ENCODE peak calls at places on chromosomes 1 and 21, in eight cellular contexts. One of them, this sample, is unnamed.

GRCh38 chr1:170530972-170531757 is 801 bp upstream of the GORAB start:
- DNase-seq in uterus: peak; percentile 59
- DNase-seq in heart right ventricle: peak; percentile 16
- DNase-seq in astrocyte of the cerebellum: no peak
- DNase-seq in choroid plexus epithelial cell: peak; percentile 23
- DNase-seq in astrocyte of the spinal cord: no peak
- DNase-seq in colonic mucosa: peak; percentile 39
- DNase-seq in AG04450: no peak
- DNase-seq in this sample: no peak

GRCh38 chr1:163747261-163747660 is 425.5 kb downstream of the NUF2 start:
- DNase-seq in uterus: no peak
- DNase-seq in heart right ventricle: no peak
- DNase-seq in astrocyte of the cerebellum: no peak
- DNase-seq in choroid plexus epithelial cell: no peak
- DNase-seq in astrocyte of the spinal cord: peak; percentile 13
- DNase-seq in colonic mucosa: no peak
- DNase-seq in AG04450: no peak
- DNase-seq in this sample: no peak

GRCh38 chr1:19563336-19564097 is 78.2 kb upstream of the CAPZB start:
- DNase-seq in uterus: peak; percentile 69
- DNase-seq in heart right ventricle: peak; percentile 66
- DNase-seq in astrocyte of the cerebellum: no peak
- DNase-seq in choroid plexus epithelial cell: peak; percentile 20
- DNase-seq in astrocyte of the spinal cord: peak; percentile 42
- DNase-seq in colonic mucosa: peak; percentile 46
- DNase-seq in AG04450: peak; percentile 13
- DNase-seq in this sample: peak; percentile 81

GRCh38 chr21:41766883-41767605 is at the start of gene RIPK4:
- DNase-seq in uterus: no peak
- DNase-seq in heart right ventricle: no peak
- DNase-seq in astrocyte of the cerebellum: no peak
- DNase-seq in choroid plexus epithelial cell: no peak
- DNase-seq in astrocyte of the spinal cord: peak; percentile 14
- DNase-seq in colonic mucosa: peak; percentile 91
- DNase-seq in AG04450: no peak
- DNase-seq in this sample: peak; percentile 83

GRCh38 chr1:7646981-7647901 is 123.9 kb upstream of the VAMP3 start:
- DNase-seq in uterus: peak; percentile 64
- DNase-seq in heart right ventricle: peak; percentile 79
- DNase-seq in astrocyte of the cerebellum: no peak
- DNase-seq in choroid plexus epithelial cell: peak; percentile 63
- DNase-seq in astrocyte of the spinal cord: peak; percentile 43
- DNase-seq in colonic mucosa: peak; percentile 71
- DNase-seq in AG04450: no peak
- DNase-seq in this sample: peak; percentile 95

GRCh38 chr1:115671176-115672062 is 29.6 kb downstream of the VANGL1 start:
- DNase-seq in uterus: no peak
- DNase-seq in heart right ventricle: no peak
- DNase-seq in astrocyte of the cerebellum: peak; percentile 22
- DNase-seq in choroid plexus epithelial cell: peak; percentile 70
- DNase-seq in astrocyte of the spinal cord: peak; percentile 67
- DNase-seq in colonic mucosa: peak; percentile 85
- DNase-seq in AG04450: no peak
- DNase-seq in this sample: peak; percentile 46

GRCh38 chr1:10143961-10144485 is 66.3 kb upstream of the KIF1B start:
- DNase-seq in uterus: no peak
- DNase-seq in heart right ventricle: no peak
- DNase-seq in astrocyte of the cerebellum: no peak
- DNase-seq in choroid plexus epithelial cell: no peak
- DNase-seq in astrocyte of the spinal cord: no peak
- DNase-seq in colonic mucosa: no peak
- DNase-seq in AG04450: no peak
- DNase-seq in this sample: no peak

GRCh38 chr1:29245876-29246275 is 9.6 kb downstream of the PTPRU start:
- DNase-seq in uterus: no peak
- DNase-seq in heart right ventricle: no peak
- DNase-seq in astrocyte of the cerebellum: no peak
- DNase-seq in choroid plexus epithelial cell: peak; percentile 68
- DNase-seq in astrocyte of the spinal cord: peak; percentile 36
- DNase-seq in colonic mucosa: no peak
- DNase-seq in AG04450: no peak
- DNase-seq in this sample: no peak

GRCh38 chr1:21490774-21491482 is 18.3 kb upstream of the ALPL start:
- DNase-seq in uterus: no peak
- DNase-seq in heart right ventricle: no peak
- DNase-seq in astrocyte of the cerebellum: no peak
- DNase-seq in choroid plexus epithelial cell: peak; percentile 89
- DNase-seq in astrocyte of the spinal cord: peak; percentile 53
- DNase-seq in colonic mucosa: peak; percentile 35
- DNase-seq in AG04450: no peak
- DNase-seq in this sample: no peak

GRCh38 chr21:42040411-42041180 is 30.4 kb upstream of the ZBTB21 start:
- DNase-seq in uterus: peak; percentile 37
- DNase-seq in heart right ventricle: no peak
- DNase-seq in astrocyte of the cerebellum: peak; percentile 100
- DNase-seq in choroid plexus epithelial cell: peak; percentile 99
- DNase-seq in astrocyte of the spinal cord: peak; percentile 99
- DNase-seq in colonic mucosa: no peak
- DNase-seq in AG04450: peak; percentile 100
- DNase-seq in this sample: peak; percentile 46

GRCh38 chr1:115609021-115609420 is 32.7 kb upstream of the VANGL1 start:
- DNase-seq in uterus: no peak
- DNase-seq in heart right ventricle: no peak
- DNase-seq in astrocyte of the cerebellum: no peak
- DNase-seq in choroid plexus epithelial cell: no peak
- DNase-seq in astrocyte of the spinal cord: no peak
- DNase-seq in colonic mucosa: no peak
- DNase-seq in AG04450: no peak
- DNase-seq in this sample: no peak

GRCh38 chr1:84291882-84292655 is 9.4 kb upstream of the SAMD13 start:
- DNase-seq in uterus: no peak
- DNase-seq in heart right ventricle: no peak
- DNase-seq in astrocyte of the cerebellum: no peak
- DNase-seq in choroid plexus epithelial cell: no peak
- DNase-seq in astrocyte of the spinal cord: no peak
- DNase-seq in colonic mucosa: no peak
- DNase-seq in AG04450: no peak
- DNase-seq in this sample: no peak

GRCh38 chr1:232183802-232184201 is 446.1 kb downstream of the SIPA1L2 start:
- DNase-seq in uterus: no peak
- DNase-seq in heart right ventricle: no peak
- DNase-seq in astrocyte of the cerebellum: no peak
- DNase-seq in choroid plexus epithelial cell: no peak
- DNase-seq in astrocyte of the spinal cord: no peak
- DNase-seq in colonic mucosa: no peak
- DNase-seq in AG04450: no peak
- DNase-seq in this sample: no peak

GRCh38 chr1:210144736-210145135 is 87.9 kb upstream of the SERTAD4 start:
- DNase-seq in uterus: no peak
- DNase-seq in heart right ventricle: no peak
- DNase-seq in astrocyte of the cerebellum: no peak
- DNase-seq in choroid plexus epithelial cell: no peak
- DNase-seq in astrocyte of the spinal cord: peak; percentile 22
- DNase-seq in colonic mucosa: no peak
- DNase-seq in AG04450: no peak
- DNase-seq in this sample: no peak

GRCh38 chr21:37944492-37944891 is 28.2 kb upstream of the KCNJ6 start:
- DNase-seq in uterus: no peak
- DNase-seq in heart right ventricle: no peak
- DNase-seq in astrocyte of the cerebellum: no peak
- DNase-seq in choroid plexus epithelial cell: no peak
- DNase-seq in astrocyte of the spinal cord: no peak
- DNase-seq in colonic mucosa: no peak
- DNase-seq in AG04450: no peak
- DNase-seq in this sample: no peak

GRCh38 chr1:202286622-202287097 is 55.1 kb downstream of the UBE2T start:
- DNase-seq in uterus: no peak
- DNase-seq in heart right ventricle: peak; percentile 41
- DNase-seq in astrocyte of the cerebellum: peak; percentile 68
- DNase-seq in choroid plexus epithelial cell: peak; percentile 42
- DNase-seq in astrocyte of the spinal cord: peak; percentile 38
- DNase-seq in colonic mucosa: no peak
- DNase-seq in AG04450: no peak
- DNase-seq in this sample: no peak

GRCh38 chr21:24217141-24217540 is 1390.1 kb downstream of the MRPL39 start:
- DNase-seq in uterus: no peak
- DNase-seq in heart right ventricle: no peak
- DNase-seq in astrocyte of the cerebellum: no peak
- DNase-seq in choroid plexus epithelial cell: no peak
- DNase-seq in astrocyte of the spinal cord: no peak
- DNase-seq in colonic mucosa: no peak
- DNase-seq in AG04450: no peak
- DNase-seq in this sample: no peak

GRCh38 chr1:153439273-153439672 is 21.2 kb downstream of the S100A7 start:
- DNase-seq in uterus: no peak
- DNase-seq in heart right ventricle: no peak
- DNase-seq in astrocyte of the cerebellum: no peak
- DNase-seq in choroid plexus epithelial cell: no peak
- DNase-seq in astrocyte of the spinal cord: no peak
- DNase-seq in colonic mucosa: no peak
- DNase-seq in AG04450: no peak
- DNase-seq in this sample: no peak
- H3K4me3 ChIP-seq in uterus: no peak overlapping the region
- H3K4me3 ChIP-seq in heart right ventricle: no peak overlapping the region
- H3K4me3 ChIP-seq in astrocyte of the cerebellum: no peak overlapping the region
- H3K4me3 ChIP-seq in choroid plexus epithelial cell: no peak overlapping the region
- H3K4me3 ChIP-seq in astrocyte of the spinal cord: no peak overlapping the region
- H3K4me3 ChIP-seq in colonic mucosa: no peak overlapping the region
- H3K4me3 ChIP-seq in AG04450: no peak overlapping the region
- H3K4me3 ChIP-seq in this sample: no peak overlapping the region

GRCh38 chr1:230284891-230285290 is 141.2 kb downstream of the PGBD5 start:
- DNase-seq in uterus: no peak
- DNase-seq in heart right ventricle: no peak
- DNase-seq in astrocyte of the cerebellum: no peak
- DNase-seq in choroid plexus epithelial cell: no peak
- DNase-seq in astrocyte of the spinal cord: no peak
- DNase-seq in colonic mucosa: no peak
- DNase-seq in AG04450: no peak
- DNase-seq in this sample: peak; percentile 12

GRCh38 chr1:230286166-230286889 is 139.8 kb downstream of the PGBD5 start:
- DNase-seq in uterus: no peak
- DNase-seq in heart right ventricle: no peak
- DNase-seq in astrocyte of the cerebellum: no peak
- DNase-seq in choroid plexus epithelial cell: no peak
- DNase-seq in astrocyte of the spinal cord: no peak
- DNase-seq in colonic mucosa: no peak
- DNase-seq in AG04450: no peak
- DNase-seq in this sample: peak; percentile 58

GRCh38 chr1:230283678-230284077 is 142.5 kb downstream of the PGBD5 start:
- DNase-seq in uterus: peak; percentile 6
- DNase-seq in heart right ventricle: no peak
- DNase-seq in astrocyte of the cerebellum: no peak
- DNase-seq in choroid plexus epithelial cell: no peak
- DNase-seq in astrocyte of the spinal cord: no peak
- DNase-seq in colonic mucosa: no peak
- DNase-seq in AG04450: no peak
- DNase-seq in this sample: peak; percentile 44

GRCh38 chr1:230286890-230287269 is 139.3 kb downstream of the PGBD5 start:
- DNase-seq in uterus: no peak
- DNase-seq in heart right ventricle: no peak
- DNase-seq in astrocyte of the cerebellum: no peak
- DNase-seq in choroid plexus epithelial cell: no peak
- DNase-seq in astrocyte of the spinal cord: no peak
- DNase-seq in colonic mucosa: no peak
- DNase-seq in AG04450: no peak
- DNase-seq in this sample: peak; percentile 58

DNA sequence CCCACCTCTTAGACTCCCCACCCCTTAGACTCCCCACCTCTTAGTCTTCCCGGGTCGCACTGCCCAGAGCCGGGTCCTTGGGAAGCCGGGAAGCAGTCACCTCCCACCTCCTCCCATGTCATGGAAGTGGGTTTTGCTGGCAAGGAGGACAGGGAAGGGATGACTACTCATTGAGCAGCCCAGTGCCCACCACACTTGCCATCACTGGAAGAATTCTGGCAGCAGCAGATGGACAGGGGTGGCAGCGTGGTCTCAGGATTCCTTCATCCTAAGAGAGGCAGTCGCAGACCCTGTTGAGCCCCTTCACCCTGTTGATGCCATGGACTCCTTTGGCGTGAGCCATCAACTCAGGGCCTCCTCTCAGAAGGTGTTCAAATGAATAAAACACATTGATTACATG is 140.8 kb downstream of the PGBD5 start:
- DNase-seq in uterus: no peak
- DNase-seq in heart right ventricle: no peak
- DNase-seq in astrocyte of the cerebellum: no peak
- DNase-seq in choroid plexus epithelial cell: no peak
- DNase-seq in astrocyte of the spinal cord: no peak
- DNase-seq in colonic mucosa: no peak
- DNase-seq in AG04450: no peak
- DNase-seq in this sample: peak; percentile 20
- H3K4me3 ChIP-seq in uterus: no peak overlapping the region
- H3K4me3 ChIP-seq in heart right ventricle: no peak overlapping the region
- H3K4me3 ChIP-seq in astrocyte of the cerebellum: no peak overlapping the region
- H3K4me3 ChIP-seq in choroid plexus epithelial cell: no peak overlapping the region
- H3K4me3 ChIP-seq in astrocyte of the spinal cord: no peak overlapping the region
- H3K4me3 ChIP-seq in colonic mucosa: no peak overlapping the region
- H3K4me3 ChIP-seq in AG04450: no peak overlapping the region
- H3K4me3 ChIP-seq in this sample: no peak overlapping the region

GRCh38 chr1:31510304-31510703 is 66.0 kb upstream of the TINAGL1 start:
- DNase-seq in uterus: no peak
- DNase-seq in heart right ventricle: no peak
- DNase-seq in astrocyte of the cerebellum: no peak
- DNase-seq in choroid plexus epithelial cell: no peak
- DNase-seq in astrocyte of the spinal cord: no peak
- DNase-seq in colonic mucosa: no peak
- DNase-seq in AG04450: no peak
- DNase-seq in this sample: no peak

GRCh38 chr1:31510853-31511789 is 65.2 kb upstream of the TINAGL1 start:
- DNase-seq in uterus: no peak
- DNase-seq in heart right ventricle: no peak
- DNase-seq in astrocyte of the cerebellum: no peak
- DNase-seq in choroid plexus epithelial cell: no peak
- DNase-seq in astrocyte of the spinal cord: no peak
- DNase-seq in colonic mucosa: peak; percentile 72
- DNase-seq in AG04450: no peak
- DNase-seq in this sample: no peak

GRCh38 chr1:31507221-31507620 is 69.1 kb upstream of the TINAGL1 start:
- DNase-seq in uterus: no peak
- DNase-seq in heart right ventricle: no peak
- DNase-seq in astrocyte of the cerebellum: no peak
- DNase-seq in choroid plexus epithelial cell: no peak
- DNase-seq in astrocyte of the spinal cord: no peak
- DNase-seq in colonic mucosa: no peak
- DNase-seq in AG04450: no peak
- DNase-seq in this sample: no peak

GRCh38 chr1:31507676-31508530 is 68.4 kb upstream of the TINAGL1 start:
- DNase-seq in uterus: no peak
- DNase-seq in heart right ventricle: no peak
- DNase-seq in astrocyte of the cerebellum: no peak
- DNase-seq in choroid plexus epithelial cell: no peak
- DNase-seq in astrocyte of the spinal cord: no peak
- DNase-seq in colonic mucosa: no peak
- DNase-seq in AG04450: no peak
- DNase-seq in this sample: no peak

GRCh38 chr1:31509124-31510072 is 66.9 kb upstream of the TINAGL1 start:
- DNase-seq in uterus: no peak
- DNase-seq in heart right ventricle: no peak
- DNase-seq in astrocyte of the cerebellum: no peak
- DNase-seq in choroid plexus epithelial cell: no peak
- DNase-seq in astrocyte of the spinal cord: no peak
- DNase-seq in colonic mucosa: peak; percentile 59
- DNase-seq in AG04450: no peak
- DNase-seq in this sample: no peak
- H3K4me3 ChIP-seq in uterus: no peak overlapping the region
- H3K4me3 ChIP-seq in heart right ventricle: no peak overlapping the region
- H3K4me3 ChIP-seq in astrocyte of the cerebellum: no peak overlapping the region
- H3K4me3 ChIP-seq in choroid plexus epithelial cell: no peak overlapping the region
- H3K4me3 ChIP-seq in astrocyte of the spinal cord: no peak overlapping the region
- H3K4me3 ChIP-seq in colonic mucosa: no peak overlapping the region
- H3K4me3 ChIP-seq in AG04450: no peak overlapping the region
- H3K4me3 ChIP-seq in this sample: no peak overlapping the region

GRCh38 chr1:80036690-80037432 is 1030.3 kb upstream of the ADGRL4 start:
- DNase-seq in uterus: no peak
- DNase-seq in heart right ventricle: no peak
- DNase-seq in astrocyte of the cerebellum: no peak
- DNase-seq in choroid plexus epithelial cell: no peak
- DNase-seq in astrocyte of the spinal cord: no peak
- DNase-seq in colonic mucosa: no peak
- DNase-seq in AG04450: no peak
- DNase-seq in this sample: no peak
- H3K4me3 ChIP-seq in uterus: no peak overlapping the region
- H3K4me3 ChIP-seq in heart right ventricle: no peak overlapping the region
- H3K4me3 ChIP-seq in astrocyte of the cerebellum: no peak overlapping the region
- H3K4me3 ChIP-seq in choroid plexus epithelial cell: no peak overlapping the region
- H3K4me3 ChIP-seq in astrocyte of the spinal cord: no peak overlapping the region
- H3K4me3 ChIP-seq in colonic mucosa: no peak overlapping the region
- H3K4me3 ChIP-seq in AG04450: no peak overlapping the region
- H3K4me3 ChIP-seq in this sample: no peak overlapping the region

This sample was measured in upper lobe of left lung.